ENCODE peak calls at places on chromosomes 5 and 9, in nine cellular contexts. One of them, this sample, is unnamed.

GRCh38 chr5:116237917-116238502 is 153.2 kb downstream of the COMMD10 start:
- DNase-seq in iPS-NIHi11: no peak
- DNase-seq in activated naive CD4-positive, alpha-beta T cell treated with anti-CD3 and anti-CD28 coated beads, Interleukin-2, amount 50 U/mL, for 72 hours: no peak
- DNase-seq in stimulated activated CD8-positive, alpha-beta memory T cell treated with anti-CD3 and anti-CD28 coated beads, Interleukin-12 subunit alpha, Interleukin-12 subunit beta, amount 100 ng/mL, for 1 hour: no peak
- DNase-seq in NCI-H1417: no peak
- DNase-seq in foreskin fibroblast: peak
- DNase-seq in HEK293T: peak
- DNase-seq in KBM-7: no peak
- DNase-seq in activated effector memory CD4-positive, alpha-beta T cell treated with anti-CD3 and anti-CD28 coated beads, Interleukin-2, amount 50 U/mL, for 16 hours: no peak
- DNase-seq in this sample: peak

GRCh38 chr9:10112070-10112469 is 500.7 kb downstream of the PTPRD start:
- DNase-seq in iPS-NIHi11: no peak
- DNase-seq in activated naive CD4-positive, alpha-beta T cell treated with anti-CD3 and anti-CD28 coated beads, Interleukin-2, amount 50 U/mL, for 72 hours: no peak
- DNase-seq in stimulated activated CD8-positive, alpha-beta memory T cell treated with anti-CD3 and anti-CD28 coated beads, Interleukin-12 subunit alpha, Interleukin-12 subunit beta, amount 100 ng/mL, for 1 hour: no peak
- DNase-seq in NCI-H1417: no peak
- DNase-seq in foreskin fibroblast: no peak
- DNase-seq in HEK293T: no peak
- DNase-seq in KBM-7: no peak
- DNase-seq in activated effector memory CD4-positive, alpha-beta T cell treated with anti-CD3 and anti-CD28 coated beads, Interleukin-2, amount 50 U/mL, for 16 hours: no peak
- DNase-seq in this sample: no peak

GRCh38 chr9:7403839-7404238 is 395.7 kb downstream of the DMAC1 start:
- DNase-seq in iPS-NIHi11: no peak
- DNase-seq in activated naive CD4-positive, alpha-beta T cell treated with anti-CD3 and anti-CD28 coated beads, Interleukin-2, amount 50 U/mL, for 72 hours: no peak
- DNase-seq in stimulated activated CD8-positive, alpha-beta memory T cell treated with anti-CD3 and anti-CD28 coated beads, Interleukin-12 subunit alpha, Interleukin-12 subunit beta, amount 100 ng/mL, for 1 hour: no peak
- DNase-seq in NCI-H1417: peak
- DNase-seq in foreskin fibroblast: no peak
- DNase-seq in HEK293T: no peak
- DNase-seq in KBM-7: no peak
- DNase-seq in activated effector memory CD4-positive, alpha-beta T cell treated with anti-CD3 and anti-CD28 coated beads, Interleukin-2, amount 50 U/mL, for 16 hours: no peak
- DNase-seq in this sample: no peak

GRCh38 chr5:60196382-60197113 is 303.0 kb upstream of the PDE4D start:
- DNase-seq in iPS-NIHi11: no peak
- DNase-seq in activated naive CD4-positive, alpha-beta T cell treated with anti-CD3 and anti-CD28 coated beads, Interleukin-2, amount 50 U/mL, for 72 hours: no peak
- DNase-seq in stimulated activated CD8-positive, alpha-beta memory T cell treated with anti-CD3 and anti-CD28 coated beads, Interleukin-12 subunit alpha, Interleukin-12 subunit beta, amount 100 ng/mL, for 1 hour: no peak
- DNase-seq in NCI-H1417: no peak
- DNase-seq in foreskin fibroblast: peak
- DNase-seq in HEK293T: no peak
- DNase-seq in KBM-7: no peak
- DNase-seq in activated effector memory CD4-positive, alpha-beta T cell treated with anti-CD3 and anti-CD28 coated beads, Interleukin-2, amount 50 U/mL, for 16 hours: no peak
- DNase-seq in this sample: peak

GRCh38 chr9:107587175-107587963 is 97.8 kb upstream of the KLF4 start:
- DNase-seq in iPS-NIHi11: no peak
- DNase-seq in activated naive CD4-positive, alpha-beta T cell treated with anti-CD3 and anti-CD28 coated beads, Interleukin-2, amount 50 U/mL, for 72 hours: no peak
- DNase-seq in stimulated activated CD8-positive, alpha-beta memory T cell treated with anti-CD3 and anti-CD28 coated beads, Interleukin-12 subunit alpha, Interleukin-12 subunit beta, amount 100 ng/mL, for 1 hour: no peak
- DNase-seq in NCI-H1417: no peak
- DNase-seq in foreskin fibroblast: no peak
- DNase-seq in HEK293T: no peak
- DNase-seq in KBM-7: no peak
- DNase-seq in activated effector memory CD4-positive, alpha-beta T cell treated with anti-CD3 and anti-CD28 coated beads, Interleukin-2, amount 50 U/mL, for 16 hours: no peak
- DNase-seq in this sample: no peak

GRCh38 chr9:35689601-35690446 is at the start of gene TPM2:
- DNase-seq in iPS-NIHi11: peak
- DNase-seq in activated naive CD4-positive, alpha-beta T cell treated with anti-CD3 and anti-CD28 coated beads, Interleukin-2, amount 50 U/mL, for 72 hours: no peak
- DNase-seq in stimulated activated CD8-positive, alpha-beta memory T cell treated with anti-CD3 and anti-CD28 coated beads, Interleukin-12 subunit alpha, Interleukin-12 subunit beta, amount 100 ng/mL, for 1 hour: no peak
- DNase-seq in NCI-H1417: no peak
- DNase-seq in foreskin fibroblast: peak
- DNase-seq in HEK293T: no peak
- DNase-seq in KBM-7: no peak
- DNase-seq in activated effector memory CD4-positive, alpha-beta T cell treated with anti-CD3 and anti-CD28 coated beads, Interleukin-2, amount 50 U/mL, for 16 hours: no peak
- DNase-seq in this sample: no peak

GRCh38 chr9:80410106-80410505 is 838.3 kb downstream of the TLE4 start:
- DNase-seq in iPS-NIHi11: peak
- DNase-seq in activated naive CD4-positive, alpha-beta T cell treated with anti-CD3 and anti-CD28 coated beads, Interleukin-2, amount 50 U/mL, for 72 hours: no peak
- DNase-seq in stimulated activated CD8-positive, alpha-beta memory T cell treated with anti-CD3 and anti-CD28 coated beads, Interleukin-12 subunit alpha, Interleukin-12 subunit beta, amount 100 ng/mL, for 1 hour: no peak
- DNase-seq in NCI-H1417: no peak
- DNase-seq in foreskin fibroblast: no peak
- DNase-seq in HEK293T: no peak
- DNase-seq in KBM-7: no peak
- DNase-seq in activated effector memory CD4-positive, alpha-beta T cell treated with anti-CD3 and anti-CD28 coated beads, Interleukin-2, amount 50 U/mL, for 16 hours: no peak
- DNase-seq in this sample: no peak

GRCh38 chr5:178114325-178115135 is 1.2 kb downstream of the N4BP3 start:
- DNase-seq in iPS-NIHi11: peak
- DNase-seq in activated naive CD4-positive, alpha-beta T cell treated with anti-CD3 and anti-CD28 coated beads, Interleukin-2, amount 50 U/mL, for 72 hours: peak
- DNase-seq in stimulated activated CD8-positive, alpha-beta memory T cell treated with anti-CD3 and anti-CD28 coated beads, Interleukin-12 subunit alpha, Interleukin-12 subunit beta, amount 100 ng/mL, for 1 hour: no peak
- DNase-seq in NCI-H1417: no peak
- DNase-seq in foreskin fibroblast: no peak
- DNase-seq in HEK293T: no peak
- DNase-seq in KBM-7: no peak
- DNase-seq in activated effector memory CD4-positive, alpha-beta T cell treated with anti-CD3 and anti-CD28 coated beads, Interleukin-2, amount 50 U/mL, for 16 hours: peak
- DNase-seq in this sample: no peak

GRCh38 chr5:93340881-93341280 is 240.1 kb downstream of the NR2F1-AS1 start:
- DNase-seq in iPS-NIHi11: no peak
- DNase-seq in activated naive CD4-positive, alpha-beta T cell treated with anti-CD3 and anti-CD28 coated beads, Interleukin-2, amount 50 U/mL, for 72 hours: no peak
- DNase-seq in stimulated activated CD8-positive, alpha-beta memory T cell treated with anti-CD3 and anti-CD28 coated beads, Interleukin-12 subunit alpha, Interleukin-12 subunit beta, amount 100 ng/mL, for 1 hour: no peak
- DNase-seq in NCI-H1417: no peak
- DNase-seq in foreskin fibroblast: peak
- DNase-seq in HEK293T: no peak
- DNase-seq in KBM-7: no peak
- DNase-seq in activated effector memory CD4-positive, alpha-beta T cell treated with anti-CD3 and anti-CD28 coated beads, Interleukin-2, amount 50 U/mL, for 16 hours: no peak
- DNase-seq in this sample: no peak

GRCh38 chr5:163658702-163659567 is 153.5 kb downstream of the MAT2B start:
- DNase-seq in iPS-NIHi11: no peak
- DNase-seq in activated naive CD4-positive, alpha-beta T cell treated with anti-CD3 and anti-CD28 coated beads, Interleukin-2, amount 50 U/mL, for 72 hours: no peak
- DNase-seq in stimulated activated CD8-positive, alpha-beta memory T cell treated with anti-CD3 and anti-CD28 coated beads, Interleukin-12 subunit alpha, Interleukin-12 subunit beta, amount 100 ng/mL, for 1 hour: no peak
- DNase-seq in NCI-H1417: no peak
- DNase-seq in foreskin fibroblast: peak
- DNase-seq in HEK293T: no peak
- DNase-seq in KBM-7: no peak
- DNase-seq in activated effector memory CD4-positive, alpha-beta T cell treated with anti-CD3 and anti-CD28 coated beads, Interleukin-2, amount 50 U/mL, for 16 hours: no peak
- DNase-seq in this sample: no peak

GRCh38 chr5:58666141-58666540 is 83.3 kb downstream of the RAB3C start:
- DNase-seq in iPS-NIHi11: no peak
- DNase-seq in activated naive CD4-positive, alpha-beta T cell treated with anti-CD3 and anti-CD28 coated beads, Interleukin-2, amount 50 U/mL, for 72 hours: no peak
- DNase-seq in stimulated activated CD8-positive, alpha-beta memory T cell treated with anti-CD3 and anti-CD28 coated beads, Interleukin-12 subunit alpha, Interleukin-12 subunit beta, amount 100 ng/mL, for 1 hour: no peak
- DNase-seq in NCI-H1417: no peak
- DNase-seq in foreskin fibroblast: no peak
- DNase-seq in HEK293T: no peak
- DNase-seq in KBM-7: no peak
- DNase-seq in activated effector memory CD4-positive, alpha-beta T cell treated with anti-CD3 and anti-CD28 coated beads, Interleukin-2, amount 50 U/mL, for 16 hours: no peak
- DNase-seq in this sample: no peak

GRCh38 chr5:180631549-180632392 is 17.6 kb downstream of the FLT4 start:
- DNase-seq in iPS-NIHi11: peak
- DNase-seq in activated naive CD4-positive, alpha-beta T cell treated with anti-CD3 and anti-CD28 coated beads, Interleukin-2, amount 50 U/mL, for 72 hours: no peak
- DNase-seq in stimulated activated CD8-positive, alpha-beta memory T cell treated with anti-CD3 and anti-CD28 coated beads, Interleukin-12 subunit alpha, Interleukin-12 subunit beta, amount 100 ng/mL, for 1 hour: no peak
- DNase-seq in NCI-H1417: no peak
- DNase-seq in foreskin fibroblast: no peak
- DNase-seq in HEK293T: no peak
- DNase-seq in KBM-7: no peak
- DNase-seq in activated effector memory CD4-positive, alpha-beta T cell treated with anti-CD3 and anti-CD28 coated beads, Interleukin-2, amount 50 U/mL, for 16 hours: no peak
- DNase-seq in this sample: no peak

GRCh38 chr5:158468444-158468843 is 609.5 kb upstream of the CLINT1 start:
- DNase-seq in iPS-NIHi11: no peak
- DNase-seq in activated naive CD4-positive, alpha-beta T cell treated with anti-CD3 and anti-CD28 coated beads, Interleukin-2, amount 50 U/mL, for 72 hours: no peak
- DNase-seq in stimulated activated CD8-positive, alpha-beta memory T cell treated with anti-CD3 and anti-CD28 coated beads, Interleukin-12 subunit alpha, Interleukin-12 subunit beta, amount 100 ng/mL, for 1 hour: no peak
- DNase-seq in NCI-H1417: no peak
- DNase-seq in foreskin fibroblast: no peak
- DNase-seq in HEK293T: no peak
- DNase-seq in KBM-7: no peak
- DNase-seq in activated effector memory CD4-positive, alpha-beta T cell treated with anti-CD3 and anti-CD28 coated beads, Interleukin-2, amount 50 U/mL, for 16 hours: no peak
- DNase-seq in this sample: no peak

GRCh38 chr9:89036862-89037261 is 45.6 kb downstream of the S1PR3 start:
- DNase-seq in iPS-NIHi11: no peak
- DNase-seq in activated naive CD4-positive, alpha-beta T cell treated with anti-CD3 and anti-CD28 coated beads, Interleukin-2, amount 50 U/mL, for 72 hours: no peak
- DNase-seq in stimulated activated CD8-positive, alpha-beta memory T cell treated with anti-CD3 and anti-CD28 coated beads, Interleukin-12 subunit alpha, Interleukin-12 subunit beta, amount 100 ng/mL, for 1 hour: no peak
- DNase-seq in NCI-H1417: no peak
- DNase-seq in foreskin fibroblast: no peak
- DNase-seq in HEK293T: no peak
- DNase-seq in KBM-7: peak
- DNase-seq in activated effector memory CD4-positive, alpha-beta T cell treated with anti-CD3 and anti-CD28 coated beads, Interleukin-2, amount 50 U/mL, for 16 hours: no peak
- DNase-seq in this sample: no peak

This sample was measured in ACHN.